ENCODE peak calls at places on chromosomes 5 and 9, in four cellular contexts. F is hepatocyte, D is mesothelial cell of epicardium, T is body of pancreas. B is an unnamed sample.

GRCh38 chr5:71925608-71926091 is 181.6 kb upstream of the MAP1B start:
- DNase-seq in F (no peak), D (no peak), T (no peak), B (no peak)

GRCh38 chr9:2255128-2255527 is 240.0 kb downstream of the SMARCA2 start:
- DNase-seq in F (no peak), D (no peak), T (no peak), B (no peak)

GRCh38 chr9:137007060-137007815 is 10.9 kb upstream of the CLIC3 start:
- DNase-seq in F (no peak), D (no peak), T (no peak), B (no peak)

GRCh38 chr5:157952374-157952685 is 93.4 kb upstream of the CLINT1 start:
- DNase-seq in F (no peak), D (no peak), T (no peak), B (no peak)

GRCh38 chr5:105952875-105953274 is 1717.9 kb downstream of the EFNA5 start:
- DNase-seq in F (no peak), D (no peak), T (no peak), B (no peak)

GRCh38 chr9:78782234-78782633 is 485.3 kb downstream of the PSAT1 start:
- DNase-seq in F (no peak), D (no peak), T (no peak), B (no peak)

GRCh38 chr5:115450741-115451140 is 93.8 kb downstream of the FEM1C start:
- DNase-seq in F (no peak), D (no peak), T (no peak), B (no peak)

GRCh38 chr5:84393969-84394368 is 9.3 kb upstream of the EDIL3 start:
- DNase-seq in F (no peak), D (no peak), T (no peak), B (no peak)

GRCh38 chr5:156534906-156535305 is 207.9 kb downstream of the SGCD start:
- DNase-seq in F (no peak), D (no peak), T (no peak), B (no peak)

GRCh38 chr5:54249210-54250028 is 61.0 kb downstream of the ARL15 start:
- DNase-seq in F (peak), D (peak), T (peak), B (no peak)

GRCh38 chr9:102974530-102974929 is 20.6 kb upstream of the CYLC2 start:
- DNase-seq in F (no peak), D (no peak), T (no peak), B (no peak)

GRCh38 chr9:130410443-130410842 is 34.3 kb upstream of the ASS1 start:
- DNase-seq in F (no peak), D (no peak), T (no peak), B (no peak)

DNA sequence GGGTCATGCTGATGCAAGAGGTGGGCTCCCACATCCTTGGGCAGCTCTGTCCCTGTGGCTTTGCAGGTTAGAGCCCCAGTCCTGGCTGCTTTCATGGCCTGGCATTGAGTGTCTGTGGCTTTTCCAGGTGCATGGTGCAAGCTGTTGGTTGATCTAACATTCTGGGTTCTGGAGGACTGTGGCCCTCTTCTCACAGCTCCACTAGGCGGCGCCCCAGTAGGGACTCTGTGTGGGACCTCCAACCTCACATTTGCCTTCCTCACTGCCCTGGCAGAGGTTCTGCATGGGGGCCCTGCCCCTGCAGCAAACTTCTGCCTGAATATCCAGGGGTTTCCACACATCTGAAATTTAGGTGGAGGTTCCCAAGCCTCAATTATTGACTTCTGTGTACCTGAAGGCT is 150.1 kb downstream of the NNT start:
- DNase-seq in F (no peak), D (no peak), T (no peak), B (no peak)
- TF ChIP-seq CTCF in F (no peak), D (no peak), T (no peak), B (no peak)

GRCh38 chr5:92471861-92472260 is 1088.7 kb upstream of the ARRDC3 start:
- DNase-seq in F (no peak), D (no peak), T (no peak), B (no peak)

GRCh38 chr5:92467695-92468094 is 1084.6 kb upstream of the ARRDC3 start:
- DNase-seq in F (no peak), D (no peak), T (no peak), B (no peak)

GRCh38 chr5:92472981-92473566 is 1090.0 kb upstream of the ARRDC3 start:
- DNase-seq in F (no peak), D (no peak), T (no peak), B (no peak)

GRCh38 chr5:92468307-92468706 is 1085.2 kb upstream of the ARRDC3 start:
- DNase-seq in F (no peak), D (no peak), T (no peak), B (no peak)

DNA sequence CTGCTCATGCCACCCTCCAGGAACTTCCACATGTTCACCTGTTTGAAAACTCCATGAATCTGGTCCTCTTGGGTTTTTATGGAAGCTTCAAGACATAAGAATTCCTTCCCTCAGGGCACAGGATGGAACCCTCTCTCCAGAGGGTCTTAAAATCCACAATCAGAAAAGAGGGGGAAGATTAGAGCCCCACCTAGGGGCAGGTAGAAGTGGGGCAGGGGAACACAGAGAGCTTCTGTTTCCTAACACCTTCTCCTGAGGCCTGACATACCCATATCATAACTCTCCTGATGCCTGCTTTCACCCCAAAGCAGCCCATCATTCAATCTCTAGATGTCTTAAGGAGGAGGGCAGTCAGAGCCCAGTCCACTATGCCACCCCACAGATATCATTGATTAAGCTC is 1087.7 kb upstream of the ARRDC3 start:
- DNase-seq in F (no peak), D (no peak), T (no peak), B (no peak)
- TF ChIP-seq CTCF in F (no peak), D (no peak), T (no peak), B (no peak)

GRCh38 chr9:27750571-27750970 is 177.3 kb upstream of the C9orf72 start:
- DNase-seq in F (no peak), D (no peak), T (no peak), B (no peak)

GRCh38 chr9:27749838-27750237 is 176.6 kb upstream of the C9orf72 start:
- DNase-seq in F (no peak), D (no peak), T (no peak), B (no peak)

DNA sequence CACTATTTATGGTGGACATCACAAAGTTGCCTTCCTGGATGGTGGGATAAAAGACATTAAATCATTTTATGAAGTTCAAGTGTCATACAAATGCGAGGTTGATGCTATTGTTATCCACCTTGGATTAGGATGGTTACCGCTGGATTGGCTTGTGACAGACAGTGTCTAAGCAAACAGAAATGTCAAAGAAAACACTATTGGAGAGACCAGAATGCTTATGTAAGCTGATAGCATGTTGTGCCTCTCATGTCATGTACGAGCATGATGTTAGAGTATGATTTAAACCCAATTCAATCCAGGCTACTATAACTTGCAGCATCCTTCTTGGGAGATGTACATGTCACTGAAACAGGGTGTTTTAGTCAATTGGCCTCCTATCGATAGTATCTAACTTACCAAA is 178.8 kb upstream of the C9orf72 start:
- DNase-seq in F (no peak), D (no peak), T (no peak), B (no peak)
- TF ChIP-seq CTCF in F (no peak), D (no peak), T (no peak), B (no peak)

GRCh38 chr9:21252727-21253547 is 13.1 kb upstream of the IFNA14 start:
- DNase-seq in F (peak), D (no peak), T (no peak), B (no peak)
- TF ChIP-seq CTCF in F (peak), D (peak), T (peak), B (peak)

GRCh38 chr5:88883059-88883565 is at the start of gene MEF2C:
- DNase-seq in F (peak), D (no peak), T (peak), B (peak)

GRCh38 chr5:88885043-88885442 is 2.1 kb upstream of the MEF2C start:
- DNase-seq in F (no peak), D (no peak), T (no peak), B (no peak)

GRCh38 chr5:88884435-88884877 is 1.5 kb upstream of the MEF2C start:
- DNase-seq in F (no peak), D (no peak), T (no peak), B (no peak)

GRCh38 chr5:88882321-88883038 is 504 bp downstream of the MEF2C start:
- DNase-seq in F (no peak), D (no peak), T (no peak), B (no peak)

GRCh38 chr5:88883566-88884434 is 816 bp upstream of the MEF2C start:
- DNase-seq in F (peak), D (peak), T (peak), B (peak)
- TF ChIP-seq CTCF in F (no peak), D (no peak), T (no peak), B (no peak)

DNA sequence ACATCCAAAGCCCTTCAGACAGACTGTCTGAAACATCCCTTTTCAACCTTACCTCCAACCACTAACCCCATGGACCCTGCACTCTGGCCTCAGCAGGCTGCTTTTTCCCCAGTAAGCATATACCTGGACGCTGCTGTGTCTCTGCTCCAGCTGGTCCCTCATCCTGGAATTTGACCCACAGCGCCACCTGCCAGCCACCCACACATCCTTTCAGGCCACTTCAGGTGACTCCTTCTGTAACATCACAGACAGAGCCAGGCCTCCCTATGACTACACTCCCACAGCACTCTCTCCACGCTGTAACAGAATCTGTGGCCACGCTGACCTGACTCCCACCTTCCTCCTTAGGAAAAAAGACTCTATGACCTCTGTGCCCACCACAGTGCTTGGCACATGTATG is 3.4 kb downstream of the MGAT1 start:
- DNase-seq in F (peak), D (peak), T (peak), B (peak)
- TF ChIP-seq CTCF in F (peak), D (no peak), T (peak), B (peak)

GRCh38 chr5:55920784-55921183 is 69.6 kb downstream of the IL31RA start:
- DNase-seq in F (no peak), D (no peak), T (no peak), B (no peak)
- TF ChIP-seq CTCF in F (peak), D (no peak), T (no peak), B (peak)

GRCh38 chr9:128412120-128412790 is 8.4 kb upstream of the CERCAM start:
- DNase-seq in F (peak), D (peak), T (peak), B (peak)
- TF ChIP-seq CTCF in F (peak), D (no peak), T (peak), B (peak)

DNA sequence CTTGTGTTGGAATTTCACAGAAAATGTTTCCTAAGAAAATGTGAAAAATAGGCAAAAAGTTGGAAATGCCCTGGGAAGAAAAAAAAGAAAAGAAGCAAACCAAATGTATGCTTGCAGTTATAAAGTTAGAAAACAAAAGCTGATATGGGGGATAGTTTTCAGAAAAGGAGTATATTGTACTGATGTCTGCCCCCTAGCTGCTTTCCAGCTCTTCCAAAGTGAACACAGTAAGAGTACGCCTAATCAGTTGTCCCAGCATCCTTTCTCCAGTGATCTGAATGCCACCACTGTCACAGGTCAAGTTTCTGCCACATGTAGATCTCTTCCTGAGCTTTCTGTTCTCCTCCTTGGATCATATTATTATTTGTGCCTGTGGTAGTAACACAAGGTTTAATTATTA is 5.8 kb downstream of the TYRP1 start:
- DNase-seq in F (peak), D (no peak), T (no peak), B (no peak)
- TF ChIP-seq CTCF in F (peak), D (no peak), T (no peak), B (no peak)

GRCh38 chr9:36858805-36859375 is 175.2 kb downstream of the PAX5 start:
- DNase-seq in F (no peak), D (no peak), T (no peak), B (no peak)

GRCh38 chr9:36853233-36853632 is 180.8 kb downstream of the PAX5 start:
- DNase-seq in F (no peak), D (no peak), T (no peak), B (no peak)

GRCh38 chr9:36854751-36855150 is 179.3 kb downstream of the PAX5 start:
- DNase-seq in F (no peak), D (no peak), T (no peak), B (no peak)

GRCh38 chr9:36854034-36854433 is 180.0 kb downstream of the PAX5 start:
- DNase-seq in F (no peak), D (no peak), T (no peak), B (no peak)

GRCh38 chr9:36855443-36856315 is 178.4 kb downstream of the PAX5 start:
- DNase-seq in F (peak), D (no peak), T (no peak), B (peak)
- TF ChIP-seq CTCF in F (no peak), D (no peak), T (no peak), B (peak)

B was measured in progenitor cell of endocrine pancreas.